ENCODE peak calls at places on chromosomes 2 and 18, in seven cellular contexts. T is OCI-M1; P is HFF-Myc; O is epithelial cell of esophagus; M is stimulated activated CD4-positive, alpha-beta T cell treated with anti-CD3 and anti-CD28 coated beads, Interleukin-2, amount 100 ng/mL, for 24 hours; W is HTR-8/SVneo; B is stimulated activated CD8-positive, alpha-beta memory T cell treated with anti-CD3 and anti-CD28 coated beads, Interleukin-12 subunit alpha, Interleukin-12 subunit beta, amount 100 ng/mL, for 4 hours. U is an unnamed sample.

GRCh38 chr2:237594514-237594871 is 4.0 kb upstream of the RAB17 start:
- DNase-seq in T (no peak), P (no peak), O (no peak), M (no peak), W (no peak), B (no peak), U (no peak)

GRCh38 chr2:182763311-182763912 is 47.4 kb downstream of the DNAJC10 start:
- DNase-seq in T (peak), P (no peak), O (peak), M (no peak), W (peak), B (no peak), U (peak)

GRCh38 chr2:28128281-28128950 is 237.9 kb downstream of the BABAM2 start:
- DNase-seq in T (no peak), P (no peak), O (peak), M (no peak), W (no peak), B (no peak), U (no peak)

GRCh38 chr2:202149155-202149762 is 76.2 kb downstream of the KIAA2012 start:
- DNase-seq in T (no peak), P (no peak), O (peak), M (no peak), W (no peak), B (no peak), U (no peak)

GRCh38 chr2:238382381-238382781 is 44.3 kb upstream of the ASB1 start:
- DNase-seq in T (no peak), P (no peak), O (no peak), M (no peak), W (no peak), B (no peak), U (no peak)

GRCh38 chr2:37875332-37875976 is 49.6 kb upstream of the RMDN2 start:
- DNase-seq in T (no peak), P (no peak), O (no peak), M (no peak), W (no peak), B (no peak), U (peak)

GRCh38 chr2:20241973-20242726 is 17.2 kb upstream of the SDC1 start:
- DNase-seq in T (no peak), P (no peak), O (no peak), M (peak), W (no peak), B (no peak), U (no peak)

GRCh38 chr2:158922610-158923009 is 45.8 kb upstream of the TANC1 start:
- DNase-seq in T (no peak), P (no peak), O (no peak), M (no peak), W (no peak), B (no peak), U (no peak)

GRCh38 chr2:167258712-167259111 is 370.4 kb downstream of the XIRP2 start:
- DNase-seq in T (no peak), P (no peak), O (no peak), M (no peak), W (no peak), B (no peak), U (no peak)

GRCh38 chr18:48848641-48849143 is 102.1 kb downstream of the SMAD7 start:
- DNase-seq in T (no peak), P (no peak), O (peak), M (no peak), W (no peak), B (no peak), U (no peak)

GRCh38 chr18:60892855-60893254 is 440.4 kb upstream of the CDH20 start:
- DNase-seq in T (peak), P (no peak), O (peak), M (no peak), W (no peak), B (no peak), U (peak)

GRCh38 chr2:238238766-238239551 is 879 bp downstream of the HES6 start:
- DNase-seq in T (peak), P (no peak), O (no peak), M (peak), W (no peak), B (no peak), U (peak)

GRCh38 chr2:9033385-9034175 is 30.1 kb upstream of the MBOAT2 start:
- DNase-seq in T (no peak), P (no peak), O (no peak), M (no peak), W (no peak), B (no peak), U (no peak)

GRCh38 chr2:219460424-219460926 is 25.8 kb downstream of the SPEG start:
- DNase-seq in T (no peak), P (no peak), O (no peak), M (no peak), W (no peak), B (no peak), U (no peak)

GRCh38 chr2:197677483-197677882 is 2.1 kb upstream of the RFTN2 start:
- DNase-seq in T (no peak), P (no peak), O (peak), M (no peak), W (peak), B (no peak), U (peak)

GRCh38 chr2:73736855-73737779 is at the start of gene TPRKB:
- DNase-seq in T (peak), P (peak), O (peak), M (peak), W (peak), B (peak), U (peak)

GRCh38 chr2:177165731-177166711 is 46.6 kb upstream of the HNRNPA3 start:
- DNase-seq in T (peak), P (no peak), O (peak), M (no peak), W (no peak), B (no peak), U (no peak)

GRCh38 chr18:49094136-49094535 is 143.4 kb upstream of the SMAD7 start:
- DNase-seq in T (no peak), P (no peak), O (no peak), M (no peak), W (no peak), B (no peak), U (no peak)

GRCh38 chr2:39492095-39492590 is 55.1 kb upstream of the MAP4K3 start:
- DNase-seq in T (peak), P (peak), O (peak), M (peak), W (peak), B (no peak), U (peak)

GRCh38 chr2:100222844-100223243 is 80.5 kb upstream of the AFF3 start:
- DNase-seq in T (no peak), P (no peak), O (no peak), M (no peak), W (no peak), B (no peak), U (no peak)

GRCh38 chr2:152682663-152683062 is 34.6 kb downstream of the PRPF40A start:
- DNase-seq in T (no peak), P (no peak), O (no peak), M (no peak), W (no peak), B (no peak), U (no peak)

U was measured in dermis microvascular lymphatic vessel endothelial cell.